ENCODE peak calls at places on chromosomes 12 and 14, in eight cellular contexts. F, V, O, Z, E, Y, N and W are unnamed samples.

GRCh38 chr14:55057919-55058318 is 6.5 kb downstream of the MAPK1IP1L start:
- DNase-seq in F (no peak), V (no peak), O (no peak), Z (no peak), E (no peak), Y (no peak), N (no peak), W (no peak)

GRCh38 chr12:107372229-107372658 is 278.9 kb upstream of the CRY1 start:
- DNase-seq in F (no peak), V (no peak), O (no peak), Z (no peak), E (no peak), Y (no peak), N (no peak), W (no peak)

GRCh38 chr12:53344824-53345485 is 8.8 kb upstream of the SP7 start:
- DNase-seq in F (peak), V (peak), O (peak), Z (peak), E (peak), Y (no peak), N (peak), W (peak)

GRCh38 chr12:14993537-14994266 is 20.9 kb downstream of the PDE6H start:
- DNase-seq in F (no peak), V (no peak), O (no peak), Z (no peak), E (no peak), Y (no peak), N (peak), W (no peak)

GRCh38 chr14:90675399-90675798 is 140.8 kb downstream of the TTC7B start:
- DNase-seq in F (no peak), V (no peak), O (no peak), Z (no peak), E (no peak), Y (no peak), N (peak), W (no peak)

GRCh38 chr14:40909906-40910305 is 696.8 kb upstream of the LRFN5 start:
- DNase-seq in F (no peak), V (no peak), O (peak), Z (no peak), E (no peak), Y (no peak), N (no peak), W (no peak)

GRCh38 chr12:98373019-98373554 is 142.3 kb upstream of the TMPO start:
- DNase-seq in F (no peak), V (no peak), O (peak), Z (peak), E (no peak), Y (peak), N (peak), W (no peak)

GRCh38 chr14:28952707-28953106 is 186.1 kb downstream of the FOXG1 start:
- DNase-seq in F (no peak), V (no peak), O (no peak), Z (no peak), E (no peak), Y (no peak), N (no peak), W (no peak)

GRCh38 chr12:117188961-117189724 is 1.1 kb downstream of the FBXO21 start:
- DNase-seq in F (no peak), V (peak), O (peak), Z (no peak), E (no peak), Y (no peak), N (peak), W (no peak)

GRCh38 chr12:29113101-29113500 is 36.0 kb upstream of the FAR2 start:
- DNase-seq in F (no peak), V (no peak), O (no peak), Z (no peak), E (no peak), Y (no peak), N (no peak), W (no peak)

GRCh38 chr14:38592764-38593442 is 337.0 kb upstream of the CLEC14A start:
- DNase-seq in F (no peak), V (no peak), O (no peak), Z (no peak), E (no peak), Y (no peak), N (no peak), W (no peak)

GRCh38 chr12:104011265-104011664 is 38.7 kb downstream of the GLT8D2 start:
- DNase-seq in F (no peak), V (no peak), O (no peak), Z (peak), E (no peak), Y (no peak), N (peak), W (no peak)

GRCh38 chr12:26906704-26907103 is 31.1 kb downstream of the INTS13 start:
- DNase-seq in F (no peak), V (no peak), O (no peak), Z (no peak), E (no peak), Y (no peak), N (no peak), W (no peak)

GRCh38 chr14:76773188-76773885 is 12.1 kb downstream of the VASH1 start:
- DNase-seq in F (no peak), V (peak), O (peak), Z (peak), E (peak), Y (no peak), N (peak), W (peak)

GRCh38 chr14:76465651-76466050 is 89.7 kb downstream of the ESRRB start:
- DNase-seq in F (no peak), V (no peak), O (no peak), Z (no peak), E (no peak), Y (no peak), N (no peak), W (no peak)

GRCh38 chr12:105927553-105927952 is 211.2 kb downstream of the NUAK1 start:
- DNase-seq in F (no peak), V (no peak), O (no peak), Z (no peak), E (no peak), Y (no peak), N (no peak), W (no peak)

GRCh38 chr12:119338593-119339363 is 4.2 kb downstream of the CCDC60 start:
- DNase-seq in F (no peak), V (no peak), O (peak), Z (no peak), E (no peak), Y (no peak), N (no peak), W (no peak)

GRCh38 chr12:123043536-123044001 is 63.1 kb downstream of the ARL6IP4 start:
- DNase-seq in F (peak), V (peak), O (peak), Z (peak), E (peak), Y (peak), N (peak), W (peak)

GRCh38 chr12:114762490-114763110 is 78.6 kb upstream of the TBX3 start:
- DNase-seq in F (no peak), V (no peak), O (no peak), Z (no peak), E (peak), Y (no peak), N (peak), W (no peak)

GRCh38 chr12:20342111-20342510 is 26.2 kb upstream of the PDE3A start:
- DNase-seq in F (no peak), V (no peak), O (no peak), Z (no peak), E (no peak), Y (no peak), N (no peak), W (no peak)

GRCh38 chr14:98692832-98693231 is 579.2 kb downstream of the BCL11B start:
- DNase-seq in F (no peak), V (no peak), O (no peak), Z (no peak), E (no peak), Y (no peak), N (no peak), W (no peak)

GRCh38 chr12:6869049-6870021 is 2.0 kb downstream of the TPI1 start:
- DNase-seq in F (peak), V (peak), O (peak), Z (peak), E (peak), Y (no peak), N (peak), W (peak)

GRCh38 chr12:49922349-49923034 is 18.8 kb upstream of the FAIM2 start:
- DNase-seq in F (no peak), V (no peak), O (peak), Z (no peak), E (peak), Y (no peak), N (no peak), W (no peak)

GRCh38 chr14:49173765-49174373 is 412.3 kb downstream of the RPS29 start:
- DNase-seq in F (no peak), V (no peak), O (peak), Z (peak), E (no peak), Y (peak), N (peak), W (peak)

GRCh38 chr14:77649326-77649725 is 32.9 kb upstream of the SPTLC2 start:
- DNase-seq in F (no peak), V (no peak), O (no peak), Z (no peak), E (no peak), Y (no peak), N (no peak), W (no peak)

GRCh38 chr12:78146365-78146772 is 315.7 kb downstream of the NAV3 start:
- DNase-seq in F (no peak), V (no peak), O (no peak), Z (no peak), E (no peak), Y (no peak), N (peak), W (no peak)

GRCh38 chr14:100375273-100375962 is 52.3 kb downstream of the SLC25A47 start:
- DNase-seq in F (peak), V (peak), O (peak), Z (no peak), E (peak), Y (no peak), N (peak), W (peak)

GRCh38 chr14:53951661-53952265 is 4.9 kb downstream of the BMP4 start:
- DNase-seq in F (no peak), V (no peak), O (peak), Z (no peak), E (peak), Y (no peak), N (peak), W (no peak)

GRCh38 chr14:77025744-77026165 is 2.8 kb downstream of the IRF2BPL start:
- DNase-seq in F (peak), V (no peak), O (peak), Z (no peak), E (peak), Y (no peak), N (no peak), W (no peak)

GRCh38 chr12:53500119-53500775 is 836 bp upstream of the TARBP2 start:
- DNase-seq in F (peak), V (peak), O (no peak), Z (no peak), E (peak), Y (no peak), N (peak), W (peak)

GRCh38 chr12:98406378-98406777 is 109.0 kb upstream of the TMPO start:
- DNase-seq in F (no peak), V (no peak), O (no peak), Z (no peak), E (no peak), Y (no peak), N (no peak), W (no peak)

GRCh38 chr12:13817131-13817530 is 164.3 kb downstream of the GRIN2B start:
- DNase-seq in F (no peak), V (no peak), O (no peak), Z (peak), E (no peak), Y (no peak), N (no peak), W (no peak)

GRCh38 chr12:123713398-123714301 is 1.5 kb downstream of the ATP6V0A2 start:
- DNase-seq in F (no peak), V (no peak), O (no peak), Z (no peak), E (no peak), Y (no peak), N (no peak), W (peak)

GRCh38 chr14:90491868-90492560 is 95.2 kb downstream of the CALM1 start:
- DNase-seq in F (no peak), V (no peak), O (no peak), Z (no peak), E (no peak), Y (no peak), N (no peak), W (no peak)

GRCh38 chr12:27969901-27970390 is 2.6 kb downstream of the PTHLH start:
- DNase-seq in F (peak), V (peak), O (peak), Z (peak), E (peak), Y (no peak), N (no peak), W (peak)

GRCh38 chr12:85866929-85867776 is 6.9 kb upstream of the NTS start:
- DNase-seq in F (no peak), V (peak), O (peak), Z (peak), E (no peak), Y (peak), N (peak), W (no peak)

GRCh38 chr12:6182279-6182898 is 17.8 kb upstream of the CD9 start:
- DNase-seq in F (peak), V (peak), O (peak), Z (no peak), E (peak), Y (no peak), N (peak), W (peak)

DNA sequence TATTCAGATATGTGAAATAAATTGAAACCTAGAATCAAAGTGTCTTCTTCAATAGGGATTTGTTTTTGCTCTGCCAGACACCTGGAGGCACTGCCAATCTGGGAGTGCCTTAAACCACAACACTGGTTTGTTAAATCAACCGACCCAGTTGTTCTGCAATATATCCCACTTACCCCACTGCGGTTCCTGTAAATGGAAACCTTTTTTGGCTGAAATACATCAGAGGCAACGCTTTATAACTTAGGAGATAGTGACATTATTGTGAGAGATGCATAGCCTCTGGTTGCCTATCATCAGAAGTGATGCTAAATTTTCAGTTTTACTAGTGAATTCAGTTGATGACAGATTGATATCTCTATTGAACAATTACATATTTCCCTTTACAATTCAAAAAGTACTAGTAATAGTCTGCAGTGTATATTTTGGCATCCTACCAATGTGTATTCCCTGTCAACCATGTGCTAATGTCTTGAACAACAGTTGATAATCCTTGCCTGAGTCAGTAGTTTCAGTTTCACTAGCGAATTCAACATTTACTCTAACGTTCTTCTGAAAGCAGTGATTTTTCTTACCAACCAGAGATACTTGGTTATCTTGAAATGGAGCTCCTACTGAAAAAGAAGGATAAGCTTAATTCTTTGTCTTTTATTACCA is 30.5 kb downstream of the PPP2R5C start:
- DNase-seq in F (no peak), V (no peak), O (no peak), Z (no peak), E (no peak), Y (no peak), N (peak), W (no peak)
- H3K27ac ChIP-seq in F (peak), V (peak), O (no peak), Z (no peak), E (peak), Y (no peak), N (peak), W (peak)

GRCh38 chr14:70595443-70596185 is 4.8 kb downstream of the MED6 start:
- DNase-seq in F (no peak), V (no peak), O (peak), Z (no peak), E (no peak), Y (no peak), N (peak), W (no peak)

GRCh38 chr14:70600382-70601157 is at the start of gene MED6:
- DNase-seq in F (peak), V (peak), O (peak), Z (peak), E (peak), Y (peak), N (peak), W (peak)

GRCh38 chr14:70602254-70602653 is 1.8 kb upstream of the MED6 start:
- DNase-seq in F (no peak), V (no peak), O (no peak), Z (no peak), E (no peak), Y (no peak), N (no peak), W (no peak)

GRCh38 chr14:70601162-70601561 is 707 bp upstream of the MED6 start:
- DNase-seq in F (no peak), V (no peak), O (no peak), Z (no peak), E (no peak), Y (no peak), N (peak), W (no peak)
- H3K27ac ChIP-seq in F (no peak), V (peak), O (peak), Z (peak), E (peak), Y (no peak), N (no peak), W (peak)

GRCh38 chr12:124732275-124733075 is 131.2 kb downstream of the SCARB1 start:
- DNase-seq in F (peak), V (no peak), O (peak), Z (no peak), E (no peak), Y (no peak), N (no peak), W (no peak)

GRCh38 chr12:124733086-124733485 is 130.6 kb downstream of the SCARB1 start:
- DNase-seq in F (no peak), V (no peak), O (no peak), Z (no peak), E (no peak), Y (no peak), N (no peak), W (no peak)

GRCh38 chr12:124727922-124728321 is 135.7 kb downstream of the SCARB1 start:
- DNase-seq in F (no peak), V (no peak), O (no peak), Z (no peak), E (no peak), Y (no peak), N (no peak), W (no peak)

GRCh38 chr12:124731869-124732268 is 131.8 kb downstream of the SCARB1 start:
- DNase-seq in F (no peak), V (no peak), O (no peak), Z (no peak), E (no peak), Y (no peak), N (no peak), W (no peak)

DNA sequence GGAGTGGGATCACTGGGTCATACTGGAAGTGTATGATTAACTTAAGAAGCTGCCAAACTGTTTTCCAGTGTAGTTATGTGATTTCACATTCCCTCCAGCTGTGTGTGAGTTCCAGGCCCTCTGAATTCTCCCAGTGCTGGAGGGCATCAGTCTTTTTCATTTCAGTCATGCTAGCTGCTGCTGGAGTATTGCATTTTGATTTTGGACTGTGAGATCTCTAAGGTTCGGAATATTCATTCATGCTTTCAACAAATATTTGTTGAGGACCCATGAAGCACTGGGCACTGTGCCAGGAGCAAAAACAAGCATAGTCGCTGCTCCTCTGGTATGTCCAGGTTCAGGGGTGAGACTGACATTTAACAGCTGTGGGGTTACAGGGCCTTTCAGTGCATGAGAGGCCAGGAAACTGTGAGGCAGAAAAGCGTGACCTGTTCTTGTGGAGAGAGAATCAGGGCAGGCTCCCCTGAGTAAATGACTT is 133.2 kb downstream of the SCARB1 start:
- DNase-seq in F (no peak), V (peak), O (no peak), Z (no peak), E (peak), Y (no peak), N (peak), W (no peak)
- H3K27ac ChIP-seq in F (peak), V (peak), O (no peak), Z (peak), E (peak), Y (no peak), N (no peak), W (peak)

GRCh38 chr12:32400866-32401265 is 1.5 kb downstream of the FGD4 start:
- DNase-seq in F (no peak), V (no peak), O (no peak), Z (no peak), E (no peak), Y (no peak), N (no peak), W (no peak)
- H3K27ac ChIP-seq in F (no peak), V (no peak), O (no peak), Z (no peak), E (no peak), Y (no peak), N (no peak), W (peak)

DNA sequence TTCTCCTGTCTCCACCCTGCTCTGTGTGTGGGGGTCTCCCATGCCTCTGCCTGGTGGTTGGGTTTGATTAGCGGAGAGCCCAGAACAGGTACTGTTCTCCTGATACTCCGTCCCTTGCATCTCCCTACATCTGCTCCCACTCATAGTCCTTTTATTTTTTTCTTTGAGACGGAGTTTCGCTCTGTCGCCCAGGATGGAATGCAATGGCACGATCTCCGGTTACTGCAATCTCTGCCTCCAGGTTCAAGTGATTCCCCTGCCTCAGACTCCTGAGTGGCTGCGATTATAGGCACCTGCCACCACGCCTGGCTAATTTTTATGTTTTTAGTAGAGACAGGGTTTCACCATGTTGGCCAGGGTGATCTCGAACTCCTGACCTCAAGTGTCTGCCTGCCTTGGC is 13.2 kb upstream of the HNF1A start:
- DNase-seq in F (no peak), V (no peak), O (no peak), Z (no peak), E (no peak), Y (no peak), N (no peak), W (no peak)
- H3K27ac ChIP-seq in F (no peak), V (no peak), O (no peak), Z (no peak), E (no peak), Y (no peak), N (no peak), W (no peak)

DNA sequence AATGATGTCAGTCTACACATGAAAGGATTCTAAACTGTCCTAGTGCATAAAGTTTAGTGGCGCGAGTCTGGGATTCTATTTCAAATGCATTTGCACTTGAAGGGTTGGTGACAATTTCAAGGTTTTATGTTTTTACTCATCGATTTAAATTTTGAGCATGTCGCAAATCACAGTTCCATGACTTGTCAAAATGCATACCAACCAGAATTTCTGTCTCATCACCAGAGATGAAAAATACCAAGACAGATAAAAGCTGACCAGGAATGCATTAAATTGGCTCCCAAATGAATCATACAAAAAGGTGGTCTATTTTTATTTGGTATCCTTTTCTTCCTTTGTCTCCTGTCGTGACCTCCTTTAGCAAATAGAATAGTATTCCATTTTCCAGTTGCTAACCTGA is 25.2 kb downstream of the TMEM30B start:
- DNase-seq in F (no peak), V (no peak), O (no peak), Z (no peak), E (no peak), Y (no peak), N (no peak), W (no peak)
- H3K27ac ChIP-seq in F (no peak), V (no peak), O (no peak), Z (no peak), E (no peak), Y (no peak), N (no peak), W (no peak)

GRCh38 chr14:93960108-93960475 is 16.3 kb downstream of the ASB2 start:
- DNase-seq in F (no peak), V (no peak), O (no peak), Z (no peak), E (no peak), Y (no peak), N (no peak), W (no peak)
- H3K27ac ChIP-seq in F (no peak), V (peak), O (no peak), Z (peak), E (peak), Y (no peak), N (no peak), W (peak)